ENCODE peak calls at places on chromosomes 6 and 20, in nine cellular contexts. X is neural crest cell, J is Peyer's patch, D is activated B cell treated with CpG ODN at 0.5 μM for 24 hours, G is transverse colon, A is fibroblast of mammary gland, T is B cell, F is WTC11, Q is HCT116. W is an unnamed sample.
A peak's percentile ranks its signal among the peaks of the same experiment; 100 is the strongest.

GRCh38 chr6:168376811-168377480 is 57.4 kb upstream of the DACT2 start:
- DNase-seq in A (no peak), Q (no peak), X (no peak), G (no peak), J (no peak), F (no peak), T (no peak), D (no peak), W (no peak)

GRCh38 chr6:20379231-20379630 is 22.4 kb upstream of the E2F3 start:
- DNase-seq in D (no peak), X (no peak), T (no peak), G (no peak), F (no peak), J (no peak), A (no peak), Q (no peak), W (no peak)

GRCh38 chr6:29702519-29703103 is 20.6 kb upstream of the HLA-F start:
- DNase-seq in X (peak; percentile 73), G (peak; percentile 38), F (peak; percentile 92), T (peak; percentile 78), A (peak; percentile 13), J (peak; percentile 46), D (peak; percentile 31), Q (peak; percentile 36), W (peak; percentile 91)

GRCh38 chr6:31476515-31477139 is 21.3 kb upstream of the MICB start:
- DNase-seq in Q (no peak), T (no peak), G (no peak), X (no peak), D (no peak), A (no peak), J (peak; percentile 40), F (no peak), W (no peak)

GRCh38 chr6:170018422-170019258 is 267.2 kb downstream of the ERMARD start:
- DNase-seq in X (no peak), F (no peak), Q (no peak), A (no peak), G (no peak), D (no peak), T (no peak), J (no peak), W (no peak)

GRCh38 chr20:38745757-38746156 is 2.5 kb upstream of the ACTR5 start:
- DNase-seq in D (no peak), F (no peak), X (no peak), A (no peak), Q (peak; percentile 23), G (no peak), J (no peak), T (no peak), W (no peak)

GRCh38 chr6:156828280-156828703 is 51.1 kb downstream of the ARID1B start:
- DNase-seq in J (no peak), A (peak; percentile 97), D (no peak), X (no peak), Q (peak; percentile 57), G (no peak), T (no peak), F (no peak), W (no peak)

GRCh38 chr20:25992146-25992545 is 295.5 kb upstream of the ZNF337 start:
- DNase-seq in J (no peak), G (no peak), T (no peak), F (no peak), A (no peak), X (no peak), D (no peak), Q (no peak), W (no peak)

GRCh38 chr6:125377621-125378020 is 75.9 kb upstream of the HDDC2 start:
- DNase-seq in A (peak; percentile 88), X (no peak), D (no peak), Q (no peak), J (no peak), T (no peak), G (no peak), F (no peak), W (no peak)

GRCh38 chr20:52426856-52427255 is 235.3 kb upstream of the ZFP64 start:
- DNase-seq in G (no peak), D (no peak), T (no peak), F (no peak), J (no peak), Q (no peak), A (no peak), X (no peak), W (no peak)

GRCh38 chr6:45445749-45446454 is 68.2 kb upstream of the SUPT3H start:
- DNase-seq in G (peak; percentile 66), Q (peak; percentile 94), D (no peak), F (no peak), J (peak; percentile 28), T (no peak), X (no peak), A (peak; percentile 99), W (peak; percentile 81)

GRCh38 chr6:36319436-36319762 is 17.3 kb downstream of the BNIP5 start:
- DNase-seq in A (no peak), Q (no peak), T (no peak), F (no peak), J (no peak), X (no peak), D (no peak), G (peak; percentile 82), W (no peak)

GRCh38 chr20:45408646-45409213 is 641 bp downstream of the DBNDD2 start:
- DNase-seq in A (no peak), J (no peak), X (no peak), Q (no peak), T (peak; percentile 65), G (no peak), F (no peak), D (no peak), W (no peak)

GRCh38 chr6:81894788-81895221 is 142.3 kb upstream of the TENT5A start:
- DNase-seq in D (no peak), G (no peak), F (no peak), J (no peak), X (peak; percentile 32), A (peak; percentile 27), Q (no peak), T (no peak), W (no peak)

GRCh38 chr6:158645064-158646022 is 800 bp upstream of the DYNLT1 start:
- DNase-seq in A (no peak), T (no peak), G (no peak), D (no peak), X (no peak), F (no peak), Q (no peak), J (peak; percentile 16), W (no peak)

DNA sequence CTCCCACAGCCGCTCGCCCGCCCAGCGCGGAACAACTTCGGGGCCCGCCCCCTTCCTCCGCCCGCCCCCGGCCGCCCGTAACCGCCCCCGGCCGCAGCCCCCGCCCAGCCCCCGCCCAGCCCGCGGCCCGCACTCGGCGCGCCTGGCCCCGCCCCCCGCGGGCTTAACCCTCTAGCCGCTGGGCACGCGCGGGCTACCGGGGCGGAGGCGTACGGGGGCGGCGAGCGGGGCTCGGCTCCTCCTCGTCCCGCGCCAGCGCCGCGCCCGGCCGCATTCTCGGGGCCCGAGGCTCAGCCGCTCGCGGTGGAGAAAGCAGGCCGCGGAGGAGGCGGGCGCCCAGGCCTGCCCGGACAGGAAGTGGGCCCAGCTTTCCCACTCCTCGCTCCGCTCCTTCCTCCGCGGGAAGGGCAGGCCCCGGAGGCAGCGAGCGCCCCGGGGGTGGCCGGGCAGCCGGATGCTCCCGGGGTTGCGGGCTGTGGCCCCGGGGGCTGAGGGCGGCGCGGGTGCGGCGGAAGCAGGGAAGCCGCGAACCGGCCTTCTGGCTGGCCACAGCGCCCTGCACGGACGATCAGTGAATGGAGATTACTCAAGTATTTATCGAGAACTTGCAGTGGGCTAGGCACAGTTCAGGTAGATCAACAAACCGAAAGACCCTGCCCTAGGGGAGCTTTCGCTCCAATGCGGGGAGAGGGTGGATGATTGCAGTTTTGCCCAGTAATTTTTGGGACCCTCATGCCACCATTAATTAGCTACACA is at the start of gene TRAM2:
- DNase-seq in F (peak; percentile 82), Q (peak; percentile 27), G (peak; percentile 89), X (peak; percentile 75), T (peak; percentile 95), A (peak; percentile 74), D (peak; percentile 88), J (peak; percentile 80), W (peak; percentile 89)
- TF ChIP-seq CTCF in F (no peak), Q (peak; percentile 6), G (no peak), X (no peak), T (no peak), A (no peak), D (no peak), J (peak; percentile 34), W (no peak)

DNA sequence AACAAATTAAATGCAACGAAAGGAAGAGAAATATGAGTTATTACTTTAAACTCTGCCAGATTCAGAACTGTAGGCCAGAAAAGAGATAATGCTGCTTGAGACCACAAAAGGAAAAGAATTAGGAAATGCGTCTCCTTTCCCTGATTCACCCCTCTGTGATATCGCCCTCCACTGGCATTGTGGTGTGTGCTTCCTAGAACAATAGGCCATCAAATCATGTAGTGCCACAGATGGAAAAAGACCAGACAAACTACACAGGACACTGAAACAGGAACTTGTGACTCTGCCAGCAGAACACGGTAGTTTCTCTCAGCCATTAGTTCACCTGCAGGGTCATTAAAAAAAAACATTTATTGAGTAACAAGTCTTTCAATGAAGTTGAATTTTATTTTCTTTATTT is 14.8 kb upstream of the LAMA4 start:
- DNase-seq in D (no peak), F (no peak), J (no peak), A (peak; percentile 73), Q (no peak), X (no peak), G (no peak), T (no peak), W (no peak)
- TF ChIP-seq CTCF in D (no peak), F (no peak), J (no peak), A (peak; percentile 69), Q (peak; percentile 43), X (no peak), G (no peak), T (no peak), W (no peak)

GRCh38 chr6:166989427-166990034 is 9.7 kb upstream of the CEP43 start:
- DNase-seq in X (no peak), Q (no peak), F (peak; percentile 16), T (no peak), J (no peak), G (no peak), A (peak; percentile 59), D (peak; percentile 22), W (peak; percentile 4)
- TF ChIP-seq CTCF in X (peak; percentile 58), Q (peak; percentile 48), F (no peak), T (peak; percentile 78), J (peak; percentile 69), G (peak; percentile 34), A (peak; percentile 65), D (peak; percentile 40), W (peak; percentile 17)

DNA sequence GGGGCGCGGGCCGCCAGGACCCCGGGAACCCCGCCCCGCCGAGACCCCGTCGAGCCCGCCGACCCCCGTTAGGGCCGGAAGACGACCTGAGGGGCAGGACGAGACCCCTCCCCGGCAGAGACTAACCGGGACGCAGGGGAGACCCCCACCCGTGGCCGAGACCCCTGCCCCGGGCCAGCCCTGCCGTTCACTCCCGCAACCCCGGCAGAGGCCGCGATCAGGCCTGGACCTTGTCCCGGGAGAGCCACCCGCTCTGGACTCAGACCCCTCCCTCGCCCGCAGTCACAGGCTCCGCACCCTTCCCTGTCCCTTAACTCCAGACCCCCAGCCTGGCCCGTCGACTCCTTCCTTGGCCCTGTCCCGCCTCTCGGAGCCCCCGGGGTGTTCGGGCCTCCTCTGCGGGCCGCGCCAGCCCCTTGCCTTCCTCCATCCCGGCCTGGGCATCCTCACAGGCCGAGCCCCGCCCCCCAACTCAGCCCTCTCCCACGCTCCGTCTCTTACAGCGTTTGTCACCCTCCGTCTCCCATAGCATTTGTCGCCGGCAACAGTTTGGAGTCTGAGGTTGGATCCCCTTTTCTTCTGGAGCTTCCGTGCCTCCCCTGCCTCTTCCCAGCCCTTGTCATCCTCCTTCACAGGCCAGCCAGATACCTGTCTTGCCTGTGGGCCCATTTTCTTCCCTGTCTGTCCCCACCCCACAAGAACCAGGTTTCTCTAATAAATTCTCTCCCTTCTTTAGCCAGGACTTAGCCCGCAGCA is 569 bp downstream of the TCEA2 start:
- DNase-seq in T (no peak), G (peak; percentile 30), X (no peak), D (no peak), J (no peak), A (no peak), F (peak; percentile 46), Q (no peak), W (peak; percentile 56)
- TF ChIP-seq CTCF in T (no peak), G (no peak), X (no peak), D (no peak), J (no peak), A (no peak), F (no peak), Q (no peak), W (no peak)